ENCODE peak calls at places on chromosomes 6 and 20, in six cellular contexts. X, E, A, H, I and B are unnamed samples.

GRCh38 chr6:31529329-31530150 is 778 bp downstream of the MCCD1 start:
- DNase-seq in H (no peak), A (no peak), E (no peak), I (no peak), X (no peak), B (no peak)

GRCh38 chr20:59611286-59611685 is 6.9 kb downstream of the PHACTR3 start:
- DNase-seq in H (no peak), E (no peak), A (no peak), X (no peak), I (no peak), B (no peak)

GRCh38 chr6:138431276-138432062 is 27.4 kb downstream of the HEBP2 start:
- DNase-seq in I (no peak), H (no peak), E (no peak), X (no peak), A (no peak), B (no peak)

GRCh38 chr6:45741437-45742166 is 274.1 kb downstream of the CLIC5 start:
- DNase-seq in A (peak; percentile 40), X (peak; percentile 32), E (no peak), I (no peak), H (no peak), B (no peak)

GRCh38 chr6:142326539-142326938 is 24.7 kb downstream of the ADGRG6 start:
- DNase-seq in X (no peak), A (no peak), H (no peak), E (no peak), I (no peak), B (no peak)

GRCh38 chr20:542777-543368 is 717 bp downstream of the CSNK2A1 start:
- DNase-seq in A (peak; percentile 54), H (no peak), X (peak; percentile 27), I (no peak), E (no peak), B (no peak)

GRCh38 chr6:139515511-139515910 is 141.1 kb upstream of the CITED2 start:
- DNase-seq in H (no peak), I (no peak), A (no peak), X (no peak), E (no peak), B (no peak)

GRCh38 chr6:111813247-111814162 is 59.7 kb downstream of the FYN start:
- DNase-seq in I (no peak), H (no peak), E (no peak), A (no peak), X (no peak), B (no peak)

GRCh38 chr20:3764659-3765058 is 2.9 kb downstream of the ADISSP start:
- DNase-seq in A (no peak), H (no peak), X (no peak), E (no peak), I (no peak), B (no peak)

GRCh38 chr6:75350156-75350555 is 65.6 kb upstream of the TMEM30A start:
- DNase-seq in A (no peak), I (no peak), H (no peak), X (no peak), E (no peak), B (no peak)

GRCh38 chr20:37220796-37221195 is 40.8 kb downstream of the GHRH start:
- DNase-seq in I (no peak), X (no peak), E (no peak), A (no peak), H (no peak), B (no peak)

GRCh38 chr20:8434326-8434876 is 302.3 kb downstream of the PLCB1 start:
- DNase-seq in X (no peak), A (no peak), E (no peak), I (no peak), H (no peak), B (no peak)

GRCh38 chr6:35096129-35096852 is 44.8 kb downstream of the TCP11 start:
- DNase-seq in X (no peak), H (no peak), I (no peak), E (no peak), A (no peak), B (no peak)

GRCh38 chr20:17457064-17457463 is 74.1 kb downstream of the BFSP1 start:
- DNase-seq in E (no peak), I (no peak), A (no peak), H (no peak), X (no peak), B (no peak)

GRCh38 chr20:10596726-10597125 is 77.1 kb downstream of the JAG1 start:
- DNase-seq in I (no peak), A (no peak), H (no peak), E (no peak), X (no peak), B (no peak)

GRCh38 chr6:118980063-118980462 is 45.1 kb upstream of the MCM9 start:
- DNase-seq in X (peak; percentile 30), H (no peak), E (no peak), A (peak; percentile 36), I (peak; percentile 54), B (no peak)

GRCh38 chr6:28812778-28813569 is 110.8 kb downstream of the TRIM27 start:
- DNase-seq in X (no peak), E (no peak), H (no peak), A (no peak), I (no peak), B (no peak)

GRCh38 chr6:24358219-24358821 is 461 bp upstream of the DCDC2 start:
- DNase-seq in A (no peak), I (no peak), E (no peak), H (no peak), X (no peak), B (no peak)

GRCh38 chr6:30754631-30755030 is 10.3 kb upstream of the IER3 start:
- DNase-seq in X (no peak), A (no peak), E (no peak), H (no peak), I (no peak), B (no peak)

GRCh38 chr6:43368517-43369160 is 808 bp downstream of the ZNF318 start:
- DNase-seq in E (no peak), I (peak; percentile 56), H (no peak), A (peak; percentile 50), X (peak; percentile 37), B (no peak)

GRCh38 chr6:9456241-9456658 is 958.6 kb downstream of the TFAP2A start:
- DNase-seq in X (no peak), I (no peak), A (no peak), H (no peak), E (no peak), B (no peak)

DNA sequence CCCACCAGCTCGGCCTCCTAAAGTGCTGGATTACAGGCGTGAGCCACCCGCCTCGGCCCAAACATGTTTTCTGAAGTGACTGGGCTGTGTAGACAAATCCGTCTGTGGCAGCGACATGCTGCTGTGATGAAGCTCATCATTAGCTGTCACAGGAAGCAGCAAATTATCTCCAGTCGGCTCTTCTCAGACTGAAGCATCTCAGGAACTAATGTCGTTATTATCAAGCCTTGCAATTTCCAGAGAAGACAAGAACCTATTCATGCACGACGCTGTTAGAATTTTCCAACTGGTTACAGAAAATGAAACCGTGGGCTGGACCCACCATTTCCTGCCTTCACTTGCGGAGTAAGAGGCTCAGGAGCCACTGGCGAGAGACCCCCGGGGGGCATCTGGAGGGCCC is 17.2 kb upstream of the NTSR1 start:
- DNase-seq in H (no peak), I (no peak), X (no peak), E (no peak), A (no peak), B (no peak)
- H3K4me3 ChIP-seq in H (no peak overlapping the region), I (no peak overlapping the region), X (no peak overlapping the region), E (no peak overlapping the region), A (no peak overlapping the region), B (no peak overlapping the region)

GRCh38 chr20:49630396-49630951 is 62.5 kb upstream of the PTGIS start:
- DNase-seq in X (no peak), I (no peak), E (no peak), H (no peak), A (peak; percentile 75), B (no peak)
- H3K27me3 ChIP-seq in X (no peaks in the 10 kb centered on the region), I (no peaks in the 10 kb centered on the region), E (no peaks in the 10 kb centered on the region), H (no peaks in the 10 kb centered on the region), A (no peaks in the 10 kb centered on the region), B (no peaks in the 10 kb centered on the region)

GRCh38 chr6:42268835-42269204 is 51.2 kb upstream of the MRPS10 start:
- DNase-seq in I (no peak), H (no peak), X (no peak), A (no peak), E (no peak), B (no peak)

GRCh38 chr6:42269553-42269952 is 51.9 kb upstream of the MRPS10 start:
- DNase-seq in H (no peak), A (no peak), X (peak; percentile 31), E (no peak), I (no peak), B (no peak)

GRCh38 chr6:42268016-42268834 is 50.6 kb upstream of the MRPS10 start:
- DNase-seq in E (no peak), X (no peak), A (no peak), H (no peak), I (no peak), B (no peak)

GRCh38 chr6:42269974-42270510 is 52.4 kb upstream of the MRPS10 start:
- DNase-seq in H (no peak), X (no peak), I (no peak), A (no peak), E (no peak), B (no peak)

GRCh38 chr6:42271834-42272805 is 54.5 kb upstream of the MRPS10 start:
- DNase-seq in H (no peak), E (no peak), I (no peak), A (no peak), X (no peak), B (no peak)
- H3K4me3 ChIP-seq in H (no peak overlapping the region), E (no peak overlapping the region), I (no peak overlapping the region), A (no peak overlapping the region), X (no peak overlapping the region), B (no peak overlapping the region)

GRCh38 chr6:98841114-98841513 is 6.7 kb downstream of the POU3F2 start:
- DNase-seq in I (no peak), H (no peak), A (no peak), E (no peak), X (no peak), B (no peak)

GRCh38 chr6:98839788-98840361 is 5.5 kb downstream of the POU3F2 start:
- DNase-seq in E (no peak), I (no peak), H (no peak), X (no peak), A (no peak), B (no peak)

GRCh38 chr6:98841589-98842488 is 7.5 kb downstream of the POU3F2 start:
- DNase-seq in A (no peak), E (no peak), X (no peak), H (no peak), I (no peak), B (no peak)

GRCh38 chr6:98842489-98843180 is 8.3 kb downstream of the POU3F2 start:
- DNase-seq in H (no peak), E (no peak), A (no peak), X (no peak), I (no peak), B (no peak)

GRCh38 chr6:98840385-98840784 is 6.0 kb downstream of the POU3F2 start:
- DNase-seq in H (no peak), I (no peak), X (no peak), E (no peak), A (no peak), B (no peak)
- H3K27me3 ChIP-seq in H (peaks cover 99% of the 10 kb centered on the region), I (peaks cover 37% of the 10 kb centered on the region), X (peaks cover 100% of the 10 kb centered on the region), E (peaks cover 94% of the 10 kb centered on the region), A (peaks cover 100% of the 10 kb centered on the region), B (peaks cover 68% of the 10 kb centered on the region)

DNA sequence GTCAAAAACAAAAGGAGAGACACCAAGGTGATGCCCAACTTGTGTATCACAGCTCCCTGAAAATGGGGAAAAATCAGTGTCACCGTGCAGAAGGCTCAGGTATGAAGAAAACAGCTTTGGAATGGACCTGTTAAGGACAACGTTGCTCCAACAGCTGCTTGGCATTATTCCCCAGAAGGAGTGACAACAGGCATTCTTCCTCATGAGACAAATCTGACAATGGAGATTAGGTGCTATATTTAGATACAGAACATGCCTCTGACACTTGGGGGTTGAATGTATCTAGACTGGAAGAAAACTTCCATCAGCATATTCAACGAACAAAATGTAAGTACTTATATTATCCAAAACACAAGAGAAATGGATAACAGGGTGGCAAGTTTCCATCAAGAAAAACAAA is 87.7 kb downstream of the MBOAT1 start:
- DNase-seq in A (no peak), I (no peak), E (no peak), H (no peak), X (no peak), B (no peak)
- H3K4me3 ChIP-seq in A (no peak overlapping the region), I (no peak overlapping the region), E (no peak overlapping the region), H (no peak overlapping the region), X (no peak overlapping the region), B (no peak overlapping the region)